ENCODE peak calls at places on chromosomes 5 and 9, in nine cellular contexts. R is hepatocyte; E is MM.1S; F is A673; L is AG10803; Z is PC-9; T is CD8-positive, alpha-beta T cell; Q is PC-3; A is fibroblast of mammary gland. N is an unnamed sample.
A peak's percentile ranks its signal among the peaks of the same experiment; 100 is the strongest.

GRCh38 chr9:2838356-2838983 is 5.4 kb downstream of the PUM3 start:
- DNase-seq in R (no peak), L (peak; percentile 26), Q (no peak), E (no peak), Z (no peak), A (peak; percentile 31), F (no peak), T (no peak), N (peak; percentile 33)

GRCh38 chr9:109775516-109775915 is 4.5 kb upstream of the PALM2AKAP2 start:
- DNase-seq in F (no peak), Z (no peak), T (no peak), L (peak; percentile 86), E (no peak), Q (no peak), A (peak; percentile 83), R (no peak), N (peak; percentile 41)

GRCh38 chr9:105510024-105510423 is 47.9 kb upstream of the FKTN start:
- DNase-seq in Z (no peak), L (peak; percentile 62), F (peak; percentile 27), E (no peak), A (peak; percentile 85), Q (no peak), R (no peak), T (no peak), N (peak; percentile 62)

GRCh38 chr5:38500861-38501260 is 55.6 kb downstream of the LIFR start:
- DNase-seq in Q (peak; percentile 62), L (peak; percentile 62), E (no peak), F (peak; percentile 18), T (no peak), Z (no peak), A (peak; percentile 67), R (peak; percentile 11), N (peak; percentile 23)

GRCh38 chr9:91034976-91035824 is 233.6 kb downstream of the SYK start:
- DNase-seq in F (no peak), Z (no peak), R (no peak), T (no peak), A (no peak), E (peak; percentile 91), L (no peak), Q (no peak), N (no peak)

GRCh38 chr5:88884435-88884877 is 1.5 kb upstream of the MEF2C start:
- DNase-seq in Z (no peak), Q (no peak), L (no peak), R (no peak), A (peak; percentile 12), F (no peak), T (no peak), E (peak; percentile 51), N (peak; percentile 25)

GRCh38 chr5:111384220-111384619 is 128.1 kb downstream of the STARD4 start:
- DNase-seq in Q (peak; percentile 21), E (no peak), T (no peak), L (no peak), Z (no peak), R (no peak), F (peak; percentile 10), A (peak; percentile 20), N (peak; percentile 55)

GRCh38 chr9:18658764-18659705 is 185.1 kb downstream of the ADAMTSL1 start:
- DNase-seq in L (peak; percentile 85), Q (peak; percentile 78), A (peak; percentile 52), F (no peak), T (no peak), Z (no peak), E (no peak), R (no peak), N (peak; percentile 80)

GRCh38 chr9:20557890-20558608 is 64.2 kb downstream of the MLLT3 start:
- DNase-seq in A (no peak), R (no peak), L (no peak), Q (no peak), Z (no peak), T (no peak), E (no peak), F (no peak), N (no peak)

GRCh38 chr5:52598954-52599353 is 188.8 kb upstream of the ITGA1 start:
- DNase-seq in R (peak; percentile 49), A (no peak), Q (no peak), Z (no peak), F (no peak), L (no peak), E (no peak), T (no peak), N (no peak)

GRCh38 chr9:37501957-37502596 is 16.3 kb downstream of the POLR1E start:
- DNase-seq in T (no peak), Z (no peak), Q (no peak), L (no peak), E (no peak), R (no peak), A (no peak), F (no peak), N (peak; percentile 69)

GRCh38 chr9:108093773-108094675 is 604.5 kb upstream of the KLF4 start:
- DNase-seq in Q (peak; percentile 90), T (no peak), Z (peak; percentile 79), R (peak; percentile 66), E (no peak), A (peak; percentile 69), F (no peak), L (no peak), N (no peak)

GRCh38 chr5:83031391-83031790 is 45.8 kb downstream of the TMEM167A start:
- DNase-seq in Q (no peak), E (no peak), R (no peak), A (no peak), Z (no peak), F (no peak), T (no peak), L (peak; percentile 21), N (no peak)

GRCh38 chr5:165286692-165287091 is 1781.3 kb downstream of the MAT2B start:
- DNase-seq in A (no peak), Q (no peak), T (no peak), Z (no peak), F (no peak), L (no peak), R (no peak), E (no peak), N (no peak)

GRCh38 chr9:16545639-16546038 is 324.8 kb downstream of the BNC2 start:
- DNase-seq in E (no peak), Z (no peak), Q (no peak), R (no peak), A (no peak), F (no peak), L (no peak), T (no peak), N (no peak)

GRCh38 chr5:88892669-88893068 is 9.7 kb upstream of the MEF2C start:
- DNase-seq in A (no peak), F (no peak), R (no peak), Z (no peak), T (no peak), L (no peak), Q (no peak), E (no peak), N (no peak)

GRCh38 chr5:178207183-178207916 is 3.0 kb downstream of the HNRNPAB start:
- DNase-seq in Z (no peak), F (no peak), R (no peak), A (peak; percentile 67), E (no peak), Q (peak; percentile 85), T (no peak), L (peak; percentile 42), N (peak; percentile 83)
- H3K4me3 ChIP-seq in Z (peak overlapping the region; percentile 85), F (no peak overlapping the region), R (no peak overlapping the region), A (no peak overlapping the region), E (no peak overlapping the region), Q (peak overlapping the region; percentile 92), T (no peak overlapping the region), L (no peak overlapping the region), N (no peak overlapping the region)

GRCh38 chr9:128066713-128067621 is at the start of gene NAIF1:
- DNase-seq in L (peak; percentile 100), T (peak; percentile 94), A (peak; percentile 100), Q (peak; percentile 98), R (peak; percentile 98), E (peak; percentile 100), F (peak; percentile 99), Z (peak; percentile 97), N (peak; percentile 100)
- TF ChIP-seq CTCF in L (no peak), T (no peak), A (no peak), Q (no peak), R (no peak), E (peak; percentile 4), F (no peak), Z (no peak), N (no peak)

DNA sequence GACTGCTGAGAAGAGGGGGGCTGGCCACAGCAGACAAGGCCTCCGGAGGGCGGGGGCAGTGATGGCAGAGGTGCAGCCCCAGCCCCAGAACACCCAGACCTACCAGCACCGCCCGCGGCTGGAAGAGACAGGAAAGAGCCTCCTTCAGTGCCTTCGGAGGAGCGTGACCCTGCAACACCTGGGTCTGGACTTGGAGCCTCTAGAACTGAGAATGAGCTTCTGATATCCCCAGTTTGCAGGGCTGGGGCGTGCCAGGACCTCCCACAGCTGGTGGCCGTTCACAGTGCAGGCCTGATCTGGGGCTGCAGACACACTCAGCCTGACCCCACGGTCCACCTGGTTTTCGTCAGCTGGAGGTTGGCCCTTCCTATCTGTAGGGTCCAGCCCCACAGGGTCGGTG is 9.1 kb downstream of the LCN10 start:
- DNase-seq in L (no peak), Q (no peak), T (no peak), A (no peak), F (no peak), R (no peak), Z (no peak), E (no peak), N (no peak)
- H3K4me3 ChIP-seq in L (no peak overlapping the region), Q (no peak overlapping the region), T (no peak overlapping the region), A (no peak overlapping the region), F (no peak overlapping the region), R (no peak overlapping the region), Z (no peak overlapping the region), E (no peak overlapping the region), N (no peak overlapping the region)

DNA sequence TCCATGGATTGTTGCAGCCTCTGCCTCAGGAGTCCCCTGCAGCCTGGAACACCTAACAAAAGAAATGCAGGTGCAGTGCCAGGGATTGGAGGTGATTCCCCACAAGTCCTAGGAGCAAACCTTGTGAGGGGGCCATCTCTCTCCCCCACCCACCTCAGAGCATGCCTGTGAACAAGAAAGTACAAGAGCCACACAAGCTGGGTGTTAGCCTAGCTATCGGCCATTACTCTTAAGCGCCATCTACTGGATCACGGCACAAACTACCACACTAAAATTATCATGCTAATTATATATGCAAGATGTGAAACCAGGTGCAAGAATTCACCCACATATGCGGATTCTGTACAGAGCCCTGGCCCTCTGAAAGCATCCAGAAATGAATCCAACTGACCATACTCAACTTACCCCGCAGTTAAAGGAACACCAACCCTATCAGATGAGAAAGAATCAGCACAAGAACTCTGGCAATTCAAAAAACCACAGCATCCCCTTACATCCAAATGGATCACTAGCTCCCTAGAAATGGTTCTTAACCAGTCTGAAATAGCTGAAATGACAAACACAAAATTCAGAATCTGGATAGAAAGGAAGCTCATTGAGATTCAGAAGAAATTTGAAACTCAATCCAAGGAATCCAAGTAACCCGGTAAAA is 16.5 kb upstream of the PRSS3 start:
- DNase-seq in E (peak; percentile 79), Z (peak; percentile 60), Q (peak; percentile 84), F (peak; percentile 72), A (peak; percentile 64), T (peak; percentile 38), R (peak; percentile 78), L (peak; percentile 54), N (peak; percentile 76)
- TF ChIP-seq CTCF in E (peak; percentile 81), Z (peak; percentile 85), Q (peak; percentile 75), F (peak; percentile 83), A (peak; percentile 91), T (peak; percentile 85), R (peak; percentile 71), L (peak; percentile 91), N (peak; percentile 91)

DNA sequence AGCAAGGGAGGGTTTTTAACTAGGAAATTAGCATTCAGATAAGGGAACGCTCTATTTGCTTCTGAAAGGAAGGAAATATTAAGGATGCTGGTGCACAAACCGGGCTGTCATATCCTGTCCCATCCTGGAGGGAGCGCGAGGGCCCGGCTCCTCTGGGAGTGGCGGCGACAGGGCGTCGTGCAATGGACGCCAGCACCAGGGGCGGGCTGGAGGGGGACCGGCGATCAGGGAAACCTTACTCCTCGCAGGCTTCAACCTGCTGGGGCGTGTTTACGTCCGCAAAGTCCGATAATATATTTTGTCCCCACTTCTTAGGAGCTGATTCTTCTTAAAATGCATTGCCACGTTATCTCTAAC is 197.1 kb upstream of the TBCA start:
- DNase-seq in R (no peak), F (peak; percentile 28), A (no peak), Q (no peak), L (no peak), T (no peak), Z (no peak), E (no peak), N (no peak)
- H3K4me3 ChIP-seq in R (no peak overlapping the region), F (no peak overlapping the region), A (no peak overlapping the region), Q (no peak overlapping the region), L (no peak overlapping the region), T (peak overlapping the region; percentile 43), Z (no peak overlapping the region), E (no peak overlapping the region), N (no peak overlapping the region)